ENCODE peak calls at places on chromosome 15, in ten cellular contexts. T is astrocyte, U is adipocyte, E is mesendoderm, G is K562, P is colonic mucosa, H is IMR-90, L is neuronal stem cell, V is SK-N-SH, C is trophoblast cell. A is an unnamed sample. For H3K4me1, the result is how much of the 10 kb centered on the place peaks cover.

GRCh38 chr15:48332642-48333034 is 1.4 kb downstream of the DUT start:
- DNase-seq in T (no peak), U (no peak), E (peak), G (no peak), P (peak), H (no peak), L (no peak), V (no peak), C (no peak), A (no peak)

GRCh38 chr15:83107841-83108181 is 366 bp downstream of the TM6SF1 start:
- DNase-seq in T (no peak), U (no peak), E (no peak), G (no peak), P (no peak), H (no peak), L (no peak), V (no peak), C (no peak), A (peak)

GRCh38 chr15:85305050-85305449 is 75.4 kb upstream of the AKAP13 start:
- DNase-seq in T (no peak), U (no peak), E (no peak), G (no peak), P (no peak), H (no peak), L (no peak), V (no peak), C (no peak), A (no peak)

GRCh38 chr15:53611145-53611920 is 148.1 kb downstream of the WDR72 start:
- DNase-seq in T (peak), U (no peak), E (peak), G (no peak), P (no peak), H (no peak), L (no peak), V (no peak), C (no peak), A (no peak)

GRCh38 chr15:51132384-51133139 is 37.9 kb upstream of the TNFAIP8L3 start:
- DNase-seq in T (peak), U (peak), E (peak), G (peak), P (peak), H (peak), L (peak), V (peak), C (no peak), A (no peak)

GRCh38 chr15:30030350-30030749 is 52.4 kb upstream of the GOLGA8J start:
- DNase-seq in T (no peak), U (no peak), E (no peak), G (no peak), P (no peak), H (no peak), L (no peak), V (no peak), C (peak), A (no peak)

GRCh38 chr15:85044251-85044853 is 62.7 kb downstream of the PDE8A start:
- DNase-seq in T (peak), U (peak), E (peak), G (no peak), P (peak), H (peak), L (no peak), V (peak), C (peak), A (no peak)

GRCh38 chr15:98671060-98672008 is 23.0 kb downstream of the IGF1R start:
- DNase-seq in T (peak), U (peak), E (peak), G (no peak), P (no peak), H (peak), L (no peak), V (no peak), C (peak), A (no peak)

GRCh38 chr15:94363382-94363781 is 132.0 kb downstream of the MCTP2 start:
- DNase-seq in T (no peak), U (no peak), E (no peak), G (no peak), P (no peak), H (no peak), L (no peak), V (no peak), C (no peak), A (no peak)

GRCh38 chr15:50830477-50831354 is 65.2 kb upstream of the SPPL2A start:
- DNase-seq in T (no peak), U (no peak), E (peak), G (no peak), P (no peak), H (no peak), L (no peak), V (no peak), C (peak), A (no peak)

GRCh38 chr15:29044506-29044905 is 158.7 kb downstream of the APBA2 start:
- DNase-seq in T (peak), U (peak), E (no peak), G (no peak), P (no peak), H (peak), L (no peak), V (peak), C (no peak), A (no peak)

GRCh38 chr15:56052389-56053045 is 59.1 kb upstream of the NEDD4 start:
- DNase-seq in T (peak), U (peak), E (peak), G (peak), P (no peak), H (peak), L (no peak), V (peak), C (peak), A (no peak)

GRCh38 chr15:96972201-96972600 is 641.7 kb downstream of the NR2F2 start:
- DNase-seq in T (no peak), U (no peak), E (no peak), G (no peak), P (no peak), H (no peak), L (no peak), V (no peak), C (no peak), A (no peak)
- H3K4me1 ChIP-seq in T (under half), U (under half), E (under half), G (under half), P (under half), H (under half), L (under half), V (under half), C (under half), A (under half)

GRCh38 chr15:52178765-52179164 is 12.4 kb downstream of the GNB5 start:
- DNase-seq in T (no peak), U (peak), E (no peak), G (no peak), P (peak), H (no peak), L (no peak), V (peak), C (no peak), A (no peak)

GRCh38 chr15:52181938-52182780 is 9.0 kb downstream of the GNB5 start:
- DNase-seq in T (no peak), U (no peak), E (no peak), G (no peak), P (no peak), H (no peak), L (no peak), V (no peak), C (no peak), A (no peak)

GRCh38 chr15:52179278-52180195 is 11.7 kb downstream of the GNB5 start:
- DNase-seq in T (peak), U (peak), E (peak), G (peak), P (peak), H (peak), L (peak), V (peak), C (peak), A (peak)

GRCh38 chr15:52180196-52180835 is 10.9 kb downstream of the GNB5 start:
- DNase-seq in T (no peak), U (no peak), E (no peak), G (peak), P (no peak), H (no peak), L (no peak), V (no peak), C (no peak), A (no peak)

GRCh38 chr15:52180851-52181450 is 10.2 kb downstream of the GNB5 start:
- DNase-seq in T (no peak), U (no peak), E (no peak), G (no peak), P (no peak), H (no peak), L (no peak), V (no peak), C (peak), A (no peak)
- H3K4me3 ChIP-seq in T (peak), U (no peak), E (no peak), G (no peak), P (no peak), H (no peak), L (peak), V (no peak), C (no peak), A (peak)

DNA sequence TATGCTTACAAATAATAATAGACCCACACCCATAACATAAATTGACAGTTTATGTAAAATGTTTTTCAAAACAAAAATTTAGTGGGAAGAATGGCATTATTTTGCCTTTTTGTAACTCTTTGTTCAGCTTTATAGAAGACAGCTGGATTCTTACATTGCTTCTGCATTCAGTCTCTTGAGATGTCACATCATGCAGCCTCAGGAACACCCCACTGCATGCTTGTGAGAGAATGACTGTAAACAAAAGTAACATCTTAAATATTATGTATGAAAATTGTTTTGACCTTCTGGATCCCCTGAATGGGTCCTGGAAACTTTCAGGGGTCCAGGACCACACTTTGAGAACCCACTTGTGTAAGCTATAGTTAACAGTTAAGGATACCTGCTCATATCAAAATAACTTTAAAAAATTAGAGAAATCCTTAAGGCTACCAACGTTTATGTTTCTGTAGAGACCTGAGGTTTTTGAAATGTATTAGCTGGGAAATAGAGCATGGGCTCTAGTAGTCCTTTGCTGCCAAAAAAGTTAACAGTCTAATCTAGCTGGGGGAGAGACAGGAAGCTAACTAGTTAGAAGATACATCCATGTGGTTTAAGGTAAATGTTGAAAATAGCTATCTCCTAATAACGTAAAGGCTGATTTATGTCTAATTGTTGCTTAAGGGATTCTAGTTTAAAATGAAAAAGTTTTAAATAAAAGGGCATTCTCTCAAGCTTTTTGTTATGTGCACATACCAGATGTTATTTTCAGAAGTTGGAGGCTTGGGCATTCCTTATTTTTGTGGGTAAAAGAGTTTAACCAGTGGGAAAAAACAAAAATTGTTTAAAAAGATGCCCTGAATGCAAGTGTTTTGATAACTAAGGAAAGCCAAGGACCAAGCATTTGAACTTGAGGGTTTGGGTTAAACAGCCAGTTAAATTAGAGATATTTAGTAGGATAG is 3.8 kb downstream of the USP3 start:
- DNase-seq in T (no peak), U (no peak), E (no peak), G (no peak), P (no peak), H (no peak), L (no peak), V (no peak), C (no peak), A (no peak)
- H3K9ac ChIP-seq in T (no peak), U (no peak), E (no peak), G (no peak), P (no peak), H (no peak), L (no peak), V (no peak), C (no peak), A (no peak)

DNA sequence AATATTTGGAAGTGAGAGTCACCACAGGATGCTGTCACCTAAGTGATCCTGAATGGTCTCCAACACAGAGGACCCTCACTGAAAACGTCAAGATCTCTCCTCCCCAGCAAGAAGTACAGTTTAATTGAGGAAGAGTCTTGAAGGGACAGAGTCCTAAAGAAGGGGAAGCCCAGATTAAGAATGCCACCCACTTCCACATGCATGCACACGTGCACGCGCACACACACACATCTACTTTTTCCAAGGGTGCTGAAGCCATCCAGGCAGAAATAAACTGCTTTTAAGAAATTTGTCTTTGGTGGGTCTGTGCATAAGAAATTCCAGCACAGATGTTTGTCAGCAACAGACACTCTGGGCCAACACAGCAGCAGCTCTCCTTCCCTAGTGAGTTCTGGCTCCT is 132.9 kb upstream of the LIPC start:
- DNase-seq in T (no peak), U (no peak), E (no peak), G (no peak), P (no peak), H (no peak), L (no peak), V (no peak), C (no peak), A (no peak)
- H3K4me1 ChIP-seq in T (under half), U (under half), E (under half), G (under half), P (under half), H (under half), L (under half), V (under half), C (under half), A (under half)

GRCh38 chr15:92879949-92880725 is 20.0 kb upstream of the CHD2 start:
- DNase-seq in T (no peak), U (no peak), E (no peak), G (no peak), P (no peak), H (no peak), L (no peak), V (no peak), C (no peak), A (no peak)
- H3K4me3 ChIP-seq in T (no peak), U (no peak), E (no peak), G (no peak), P (no peak), H (no peak), L (no peak), V (no peak), C (no peak), A (no peak)

GRCh38 chr15:45776772-45777171 is 141.9 kb downstream of the SQOR start:
- DNase-seq in T (no peak), U (no peak), E (no peak), G (no peak), P (no peak), H (no peak), L (no peak), V (no peak), C (no peak), A (no peak)
- H3K9ac ChIP-seq in T (no peak), U (no peak), E (no peak), G (no peak), P (no peak), H (no peak), L (no peak), V (no peak), C (no peak), A (no peak)

GRCh38 chr15:66831801-66832390 is 129.9 kb downstream of the SMAD6 start:
- DNase-seq in T (no peak), U (no peak), E (no peak), G (no peak), P (no peak), H (no peak), L (no peak), V (no peak), C (no peak), A (no peak)
- H3K4me1 ChIP-seq in T (under half), U (half or more), E (under half), G (under half), P (under half), H (under half), L (under half), V (under half), C (under half), A (under half)

GRCh38 chr15:90666135-90666909 is 50.8 kb upstream of the BLM start:
- DNase-seq in T (no peak), U (no peak), E (no peak), G (no peak), P (no peak), H (no peak), L (no peak), V (no peak), C (no peak), A (peak)

GRCh38 chr15:90667063-90667754 is 49.9 kb upstream of the BLM start:
- DNase-seq in T (no peak), U (peak), E (no peak), G (no peak), P (no peak), H (no peak), L (no peak), V (no peak), C (no peak), A (no peak)

GRCh38 chr15:90660195-90660995 is 56.8 kb upstream of the BLM start:
- DNase-seq in T (peak), U (peak), E (peak), G (peak), P (peak), H (peak), L (no peak), V (no peak), C (peak), A (peak)

GRCh38 chr15:90665288-90666134 is 51.6 kb upstream of the BLM start:
- DNase-seq in T (peak), U (peak), E (no peak), G (peak), P (peak), H (peak), L (no peak), V (peak), C (peak), A (peak)

DNA sequence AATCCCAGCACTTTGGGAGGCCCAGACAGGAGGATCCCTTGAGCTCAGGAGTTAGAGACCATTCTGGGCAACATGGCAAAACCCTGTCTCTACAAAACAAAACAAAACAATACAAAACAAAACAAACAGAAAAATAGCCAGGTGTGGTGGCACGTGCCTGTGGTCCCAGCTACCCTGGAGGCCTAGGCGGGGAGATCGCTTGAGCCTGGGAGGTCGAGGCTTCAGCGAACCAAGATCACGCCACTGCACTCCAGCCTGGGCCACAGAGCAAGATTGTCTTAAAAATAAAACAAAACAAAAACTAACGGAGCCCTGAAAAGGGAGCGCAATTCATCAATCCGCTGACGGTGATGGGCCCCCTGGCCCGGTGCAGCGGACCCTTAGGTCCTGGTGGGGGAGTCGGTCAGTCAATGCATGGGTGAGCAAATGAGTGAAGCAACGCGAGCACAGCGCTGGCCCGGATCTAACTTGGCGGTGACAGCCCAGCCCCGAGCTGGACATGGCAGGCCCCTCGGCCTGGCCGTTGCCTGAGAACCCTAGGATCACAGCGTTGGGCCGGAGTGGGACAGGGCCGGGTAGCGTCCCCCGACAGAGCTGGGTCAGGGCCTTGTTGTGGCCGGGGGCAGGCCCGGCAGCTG is 52.4 kb upstream of the BLM start:
- DNase-seq in T (no peak), U (peak), E (no peak), G (no peak), P (peak), H (peak), L (no peak), V (peak), C (peak), A (peak)
- H3K4me3 ChIP-seq in T (peak), U (peak), E (no peak), G (peak), P (peak), H (peak), L (no peak), V (peak), C (no peak), A (peak)

A was measured in kidney.